ENCODE peak calls at places on chromosomes 13 and 19, in five cellular contexts. One of them, this sample, is unnamed.

GRCh38 chr13:30618186-30618937 is 642 bp downstream of the USPL1 start:
- DNase-seq in HEK293T: peak
- DNase-seq in K562: no peak
- DNase-seq in GM12878: no peak
- DNase-seq in HepG2: peak
- DNase-seq in this sample: no peak

GRCh38 chr13:44075113-44075512 is 195.4 kb downstream of the LACC1 start:
- DNase-seq in K562: no peak
- DNase-seq in HepG2: no peak
- DNase-seq in GM12878: no peak
- DNase-seq in HEK293T: no peak
- DNase-seq in this sample: no peak

GRCh38 chr19:38719761-38720558 is 24.3 kb downstream of the CAPN12 start:
- DNase-seq in K562: no peak
- DNase-seq in HEK293T: no peak
- DNase-seq in GM12878: no peak
- DNase-seq in HepG2: no peak
- DNase-seq in this sample: no peak

GRCh38 chr19:29421186-29421525 is 104.6 kb upstream of the VSTM2B start:
- DNase-seq in HEK293T: no peak
- DNase-seq in GM12878: no peak
- DNase-seq in HepG2: no peak
- DNase-seq in K562: no peak
- DNase-seq in this sample: no peak

GRCh38 chr13:112346173-112346898 is 29.8 kb upstream of the SPACA7 start:
- DNase-seq in HepG2: no peak
- DNase-seq in GM12878: no peak
- DNase-seq in K562: no peak
- DNase-seq in HEK293T: peak
- DNase-seq in this sample: no peak

GRCh38 chr13:49740870-49741269 is 49.6 kb upstream of the EBPL start:
- DNase-seq in GM12878: no peak
- DNase-seq in HEK293T: no peak
- DNase-seq in HepG2: peak
- DNase-seq in K562: no peak
- DNase-seq in this sample: no peak

GRCh38 chr13:95164830-95165229 is 136.4 kb downstream of the ABCC4 start:
- DNase-seq in HepG2: no peak
- DNase-seq in K562: no peak
- DNase-seq in HEK293T: no peak
- DNase-seq in GM12878: no peak
- DNase-seq in this sample: no peak

GRCh38 chr13:100811906-100812305 is 137.3 kb upstream of the TMTC4 start:
- DNase-seq in HepG2: no peak
- DNase-seq in K562: no peak
- DNase-seq in HEK293T: no peak
- DNase-seq in GM12878: no peak
- DNase-seq in this sample: no peak

GRCh38 chr13:113732961-113733950 is 25.8 kb upstream of the TMEM255B start:
- DNase-seq in K562: no peak
- DNase-seq in HepG2: no peak
- DNase-seq in GM12878: no peak
- DNase-seq in HEK293T: no peak
- DNase-seq in this sample: no peak

GRCh38 chr19:33698576-33699435 is 77.1 kb downstream of the CHST8 start:
- DNase-seq in HepG2: no peak
- DNase-seq in K562: no peak
- DNase-seq in GM12878: no peak
- DNase-seq in HEK293T: no peak
- DNase-seq in this sample: peak

GRCh38 chr13:37134411-37135041 is 29.1 kb upstream of the CSNK1A1L start:
- DNase-seq in HEK293T: peak
- DNase-seq in GM12878: no peak
- DNase-seq in HepG2: no peak
- DNase-seq in K562: no peak
- DNase-seq in this sample: no peak

GRCh38 chr19:51377422-51377821 is 5.0 kb upstream of the NKG7 start:
- DNase-seq in HEK293T: no peak
- DNase-seq in HepG2: no peak
- DNase-seq in K562: no peak
- DNase-seq in GM12878: no peak
- DNase-seq in this sample: no peak

GRCh38 chr13:45718063-45718462 is 15.9 kb downstream of the CBY2 start:
- DNase-seq in GM12878: no peak
- DNase-seq in HepG2: peak
- DNase-seq in K562: peak
- DNase-seq in HEK293T: peak
- DNase-seq in this sample: peak

GRCh38 chr19:18672606-18673337 is 10.7 kb upstream of the CRTC1 start:
- DNase-seq in GM12878: no peak
- DNase-seq in K562: no peak
- DNase-seq in HepG2: no peak
- DNase-seq in HEK293T: no peak
- DNase-seq in this sample: no peak

GRCh38 chr19:29671393-29672076 is 6.3 kb downstream of the PLEKHF1 start:
- DNase-seq in GM12878: peak
- DNase-seq in HEK293T: no peak
- DNase-seq in HepG2: peak
- DNase-seq in K562: peak
- DNase-seq in this sample: no peak

GRCh38 chr13:44238011-44238421 is 135.6 kb upstream of the SERP2 start:
- DNase-seq in GM12878: no peak
- DNase-seq in HEK293T: no peak
- DNase-seq in K562: no peak
- DNase-seq in HepG2: no peak
- DNase-seq in this sample: peak

GRCh38 chr19:39032164-39032918 is at the start of gene FBXO27:
- DNase-seq in HepG2: no peak
- DNase-seq in HEK293T: peak
- DNase-seq in K562: peak
- DNase-seq in GM12878: no peak
- DNase-seq in this sample: peak

GRCh38 chr13:102847272-102848234 is 1.7 kb downstream of the ERCC5 start:
- DNase-seq in HEK293T: no peak
- DNase-seq in K562: no peak
- DNase-seq in HepG2: no peak
- DNase-seq in GM12878: no peak
- DNase-seq in this sample: peak

DNA sequence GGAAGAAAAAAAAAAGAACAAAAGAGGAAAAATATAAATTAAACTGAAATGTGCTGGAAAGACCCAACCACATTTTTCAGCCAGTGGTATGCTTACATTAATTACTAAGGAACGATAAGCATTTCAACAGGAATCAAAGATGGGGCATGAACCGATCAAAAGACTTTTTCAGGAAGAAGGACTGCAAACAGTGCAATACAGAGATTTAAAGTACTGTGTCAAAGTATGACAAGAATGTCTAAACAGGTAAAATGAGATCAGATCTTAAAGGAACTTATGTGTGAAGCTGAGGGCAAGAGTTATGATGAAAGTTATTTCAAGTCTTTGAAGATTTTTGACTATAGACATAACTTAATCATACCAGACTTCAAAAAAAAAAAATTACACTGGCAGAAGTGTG is 1761.8 kb downstream of the SLITRK5 start:
- DNase-seq in K562: no peak
- DNase-seq in HEK293T: no peak
- DNase-seq in GM12878: no peak
- DNase-seq in HepG2: no peak
- DNase-seq in this sample: no peak
- TF ChIP-seq FOXM1 in K562: no peak
- TF ChIP-seq FOXM1 in HEK293T: no peak
- TF ChIP-seq FOXM1 in GM12878: no peak
- TF ChIP-seq FOXM1 in HepG2: no peak
- TF ChIP-seq FOXM1 in this sample: no peak

DNA sequence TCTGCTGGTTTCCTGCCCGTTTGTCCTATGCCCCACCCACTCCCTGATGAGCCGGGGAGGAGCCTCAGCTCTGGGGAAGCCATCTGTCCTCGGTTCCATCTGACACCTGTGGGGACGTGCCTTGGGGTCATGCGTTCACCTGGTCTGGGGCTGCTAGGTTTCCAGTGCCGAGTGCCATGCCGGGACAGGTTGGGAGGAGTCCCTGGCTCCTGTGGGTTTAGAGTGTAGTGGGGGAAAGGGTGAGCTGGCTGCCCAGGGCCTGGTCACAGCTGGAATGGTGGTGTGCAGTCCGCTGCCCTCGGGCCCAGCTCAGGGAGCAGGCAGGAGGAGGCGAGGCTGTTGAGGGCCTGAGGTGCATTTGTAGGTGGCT is 2.5 kb downstream of the KDM4B start:
- DNase-seq in K562: peak
- DNase-seq in HepG2: peak
- DNase-seq in GM12878: no peak
- DNase-seq in HEK293T: no peak
- DNase-seq in this sample: peak
- TF ChIP-seq FOXM1 in K562: no peak
- TF ChIP-seq FOXM1 in HepG2: no peak
- TF ChIP-seq FOXM1 in GM12878: no peak
- TF ChIP-seq FOXM1 in HEK293T: no peak
- TF ChIP-seq FOXM1 in this sample: no peak

DNA sequence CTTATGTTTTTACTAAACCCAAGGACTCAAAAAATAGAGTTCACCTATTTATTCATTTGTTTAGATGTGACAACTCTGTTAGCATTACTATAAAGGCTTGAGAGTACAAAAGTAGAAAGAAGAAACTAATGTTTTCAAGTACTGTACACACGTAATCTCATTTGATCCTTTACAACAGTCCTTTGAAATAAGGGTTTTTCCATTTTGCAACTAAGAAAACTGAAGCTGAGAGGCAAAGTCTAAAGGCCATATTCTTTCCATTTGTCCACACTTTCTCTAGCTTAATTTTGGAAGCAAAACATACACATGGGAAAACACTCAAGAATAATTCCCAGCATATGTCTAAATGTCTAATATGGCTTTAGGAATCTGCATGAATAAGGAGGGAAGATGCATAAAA is 34.1 kb downstream of the ZAR1L start:
- DNase-seq in HepG2: no peak
- DNase-seq in HEK293T: no peak
- DNase-seq in K562: no peak
- DNase-seq in GM12878: no peak
- DNase-seq in this sample: no peak
- TF ChIP-seq FOXM1 in HepG2: no peak
- TF ChIP-seq FOXM1 in HEK293T: no peak
- TF ChIP-seq FOXM1 in K562: no peak
- TF ChIP-seq FOXM1 in GM12878: no peak
- TF ChIP-seq FOXM1 in this sample: no peak

DNA sequence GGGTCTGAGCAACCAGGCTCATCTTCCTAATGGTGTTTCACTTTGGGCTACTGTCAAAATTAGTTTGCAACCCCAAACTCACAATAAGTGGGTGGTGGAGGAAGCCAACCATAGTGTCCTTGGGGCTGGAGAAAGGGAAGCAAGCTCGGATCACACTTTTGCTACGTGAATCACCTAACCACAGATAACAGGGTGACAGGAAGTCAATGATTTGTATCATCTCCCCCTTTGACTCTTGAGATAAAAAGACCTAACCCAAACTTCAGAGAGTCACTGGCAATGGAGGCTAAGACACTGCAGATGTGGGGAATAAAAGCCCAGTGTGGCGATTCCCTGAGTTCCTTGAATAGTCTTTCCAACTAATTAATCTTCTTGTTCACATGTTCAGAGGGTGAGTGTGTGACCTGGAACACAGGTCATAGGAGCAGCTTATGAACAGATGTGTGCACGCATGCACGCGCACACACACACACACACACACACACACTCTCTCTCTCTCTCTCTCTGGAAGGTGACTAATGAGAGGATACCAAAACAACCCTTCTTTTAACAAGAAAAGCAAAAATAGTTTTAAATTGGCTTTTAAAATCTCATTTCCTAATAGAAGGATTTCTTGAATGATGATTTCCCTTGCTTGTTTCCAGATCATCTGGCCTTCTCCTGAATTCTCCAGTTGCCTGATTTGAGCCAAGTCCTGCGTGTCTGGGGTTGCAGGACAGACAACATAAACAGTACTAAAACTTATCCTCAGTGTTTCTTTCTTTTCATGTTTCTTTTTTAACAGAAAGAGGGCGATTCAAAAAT is 21.2 kb upstream of the DOCK9 start:
- DNase-seq in K562: no peak
- DNase-seq in GM12878: peak
- DNase-seq in HepG2: no peak
- DNase-seq in HEK293T: no peak
- DNase-seq in this sample: no peak
- TF ChIP-seq FOXM1 in K562: no peak
- TF ChIP-seq FOXM1 in GM12878: no peak
- TF ChIP-seq FOXM1 in HepG2: no peak
- TF ChIP-seq FOXM1 in HEK293T: no peak
- TF ChIP-seq FOXM1 in this sample: no peak

DNA sequence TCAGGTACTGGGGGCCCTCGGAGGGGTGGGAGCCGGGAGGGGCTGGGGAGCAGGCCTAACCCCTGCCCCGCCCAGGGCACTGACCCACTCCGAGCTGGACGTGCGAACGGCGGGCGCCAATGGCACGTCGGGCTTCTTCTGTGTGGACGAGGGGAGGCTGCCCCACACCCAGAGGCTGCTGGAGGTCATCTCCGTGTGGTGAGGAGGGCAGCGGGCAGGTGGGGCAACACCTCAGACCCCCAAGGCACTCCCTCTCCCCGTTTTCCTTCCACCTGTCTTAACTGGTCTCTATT is 18.2 kb downstream of the HPN start:
- DNase-seq in GM12878: no peak
- DNase-seq in K562: no peak
- DNase-seq in HEK293T: no peak
- DNase-seq in HepG2: no peak
- DNase-seq in this sample: no peak
- TF ChIP-seq FOXM1 in GM12878: no peak
- TF ChIP-seq FOXM1 in K562: no peak
- TF ChIP-seq FOXM1 in HEK293T: no peak
- TF ChIP-seq FOXM1 in HepG2: no peak
- TF ChIP-seq FOXM1 in this sample: no peak